ENCODE peak calls at places on chromosomes 2 and 18, in eight cellular contexts. P is GM12891; M is AG08395; S is astrocyte of the spinal cord; I is GM23248; B is head of caudate nucleus; K is NCI-H1048; U is stimulated activated CD4-positive, alpha-beta T cell treated with anti-CD3 and anti-CD28 coated beads, Interleukin-1b, Interleukin-23, amount 100 ng/mL, for 24 hours. A is an unnamed sample.
A peak's percentile ranks its signal among the peaks of the same experiment; 100 is the strongest.

GRCh38 chr2:61763605-61764034 is 90.2 kb downstream of the FAM161A start:
- DNase-seq in P (peak; percentile 23), M (peak; percentile 69), S (peak; percentile 84), I (peak; percentile 92), B (peak; percentile 76), K (no peak), U (no peak), A (peak; percentile 2)

GRCh38 chr18:33596178-33596854 is 18.3 kb downstream of the ASXL3 start:
- DNase-seq in P (no peak), M (no peak), S (peak; percentile 80), I (peak; percentile 64), B (no peak), K (no peak), U (no peak), A (no peak)

GRCh38 chr2:112811841-112812306 is 24.7 kb downstream of the IL1B start:
- DNase-seq in P (no peak), M (peak; percentile 46), S (peak; percentile 74), I (peak; percentile 74), B (no peak), K (no peak), U (no peak), A (no peak)

GRCh38 chr2:229704231-229704630 is 10.1 kb downstream of the DNER start:
- DNase-seq in P (no peak), M (no peak), S (no peak), I (no peak), B (no peak), K (no peak), U (no peak), A (no peak)

GRCh38 chr2:131046580-131047274 is 46.5 kb downstream of the FAM168B start:
- DNase-seq in P (no peak), M (no peak), S (no peak), I (no peak), B (no peak), K (no peak), U (no peak), A (no peak)

GRCh38 chr2:219296631-219297391 is 12.4 kb downstream of the PTPRN start:
- DNase-seq in P (no peak), M (no peak), S (no peak), I (no peak), B (no peak), K (no peak), U (no peak), A (no peak)

GRCh38 chr2:17947113-17947512 is 68.6 kb downstream of the KCNS3 start:
- DNase-seq in P (no peak), M (no peak), S (no peak), I (no peak), B (no peak), K (no peak), U (no peak), A (no peak)

GRCh38 chr2:185921048-185921756 is 182.6 kb downstream of the FSIP2 start:
- DNase-seq in P (no peak), M (no peak), S (no peak), I (no peak), B (no peak), K (no peak), U (no peak), A (no peak)

GRCh38 chr2:96923810-96924774 is 54.2 kb upstream of the SEMA4C start:
- DNase-seq in P (no peak), M (no peak), S (no peak), I (no peak), B (peak; percentile 65), K (no peak), U (peak; percentile 7), A (no peak)

GRCh38 chr2:121355488-121355887 is 70.5 kb upstream of the TFCP2L1 start:
- DNase-seq in P (no peak), M (no peak), S (no peak), I (no peak), B (no peak), K (no peak), U (no peak), A (no peak)